ENCODE peak calls at places on chromosomes 4 and X, in four cellular contexts. Z is mesendoderm, C is GM23248, N is fibroblast of lung. J is an unnamed sample.

GRCh38 chr4:107863416-107863815 is 38.7 kb downstream of the SGMS2 start:
- DNase-seq in Z (no peak), C (no peak), N (peak), J (no peak)

GRCh38 chr4:173151496-173151895 is 17.1 kb upstream of the GALNT7 start:
- DNase-seq in Z (no peak), C (no peak), N (no peak), J (no peak)

GRCh38 chr4:105895324-105895608 is at the start of gene NPNT:
- DNase-seq in Z (no peak), C (no peak), N (peak), J (no peak)

GRCh38 chr4:82797048-82797590 is 1.5 kb downstream of the SCD5 start:
- DNase-seq in Z (no peak), C (peak), N (no peak), J (no peak)

GRCh38 chr4:122826596-122827257 is at the start of gene FGF2:
- DNase-seq in Z (peak), C (peak), N (peak), J (no peak)

GRCh38 chrX:104085477-104085876 is 9.4 kb upstream of the TMSB15C start:
- DNase-seq in Z (no peak), C (no peak), N (no peak), J (no peak)

GRCh38 chr4:187550256-187550950 is 445.2 kb upstream of the ZFP42 start:
- DNase-seq in Z (peak), C (no peak), N (peak), J (peak)

GRCh38 chr4:85477538-85477937 is 2.6 kb downstream of the ARHGAP24 start:
- DNase-seq in Z (no peak), C (peak), N (no peak), J (no peak)

GRCh38 chr4:89373396-89373795 is 65.8 kb upstream of the GPRIN3 start:
- DNase-seq in Z (peak), C (no peak), N (no peak), J (no peak)

GRCh38 chr4:107824367-107825071 is at the start of gene SGMS2:
- DNase-seq in Z (peak), C (peak), N (peak), J (peak)

GRCh38 chr4:2938906-2939305 is 24.3 kb downstream of the NOP14 start:
- DNase-seq in Z (no peak), C (no peak), N (no peak), J (no peak)

GRCh38 chrX:13646154-13646549 is 6.8 kb upstream of the TCEANC start:
- DNase-seq in Z (peak), C (peak), N (peak), J (no peak)

GRCh38 chrX:74259879-74260491 is 44.0 kb upstream of the ZCCHC13 start:
- DNase-seq in Z (peak), C (no peak), N (no peak), J (no peak)

GRCh38 chrX:12446342-12447075 is 308.2 kb downstream of the FRMPD4 start:
- DNase-seq in Z (no peak), C (no peak), N (peak), J (peak)

GRCh38 chr4:95095352-95095974 is 337.7 kb downstream of the BMPR1B start:
- DNase-seq in Z (peak), C (peak), N (peak), J (no peak)

GRCh38 chr4:61173799-61174198 is 26.3 kb upstream of the ADGRL3 start:
- DNase-seq in Z (no peak), C (no peak), N (peak), J (no peak)

GRCh38 chr4:123481034-123481433 is 84.4 kb downstream of the SPRY1 start:
- DNase-seq in Z (no peak), C (peak), N (peak), J (peak)

GRCh38 chrX:7108995-7109634 is 38.4 kb upstream of the STS start:
- DNase-seq in Z (no peak), C (peak), N (peak), J (no peak)
- H3K9ac ChIP-seq in Z (no peak), C (no peak), N (no peak), J (no peak)

GRCh38 chrX:112840382-112841113 is at the start of gene AMOT:
- DNase-seq in Z (peak), C (peak), N (peak), J (no peak)

GRCh38 chrX:112844250-112844649 is 3.6 kb upstream of the AMOT start:
- DNase-seq in Z (no peak), C (peak), N (peak), J (no peak)

GRCh38 chrX:112841820-112842157 is 1.2 kb upstream of the AMOT start:
- DNase-seq in Z (no peak), C (no peak), N (no peak), J (no peak)

GRCh38 chrX:112839856-112840255 is 775 bp downstream of the AMOT start:
- DNase-seq in Z (peak), C (no peak), N (no peak), J (no peak)

DNA sequence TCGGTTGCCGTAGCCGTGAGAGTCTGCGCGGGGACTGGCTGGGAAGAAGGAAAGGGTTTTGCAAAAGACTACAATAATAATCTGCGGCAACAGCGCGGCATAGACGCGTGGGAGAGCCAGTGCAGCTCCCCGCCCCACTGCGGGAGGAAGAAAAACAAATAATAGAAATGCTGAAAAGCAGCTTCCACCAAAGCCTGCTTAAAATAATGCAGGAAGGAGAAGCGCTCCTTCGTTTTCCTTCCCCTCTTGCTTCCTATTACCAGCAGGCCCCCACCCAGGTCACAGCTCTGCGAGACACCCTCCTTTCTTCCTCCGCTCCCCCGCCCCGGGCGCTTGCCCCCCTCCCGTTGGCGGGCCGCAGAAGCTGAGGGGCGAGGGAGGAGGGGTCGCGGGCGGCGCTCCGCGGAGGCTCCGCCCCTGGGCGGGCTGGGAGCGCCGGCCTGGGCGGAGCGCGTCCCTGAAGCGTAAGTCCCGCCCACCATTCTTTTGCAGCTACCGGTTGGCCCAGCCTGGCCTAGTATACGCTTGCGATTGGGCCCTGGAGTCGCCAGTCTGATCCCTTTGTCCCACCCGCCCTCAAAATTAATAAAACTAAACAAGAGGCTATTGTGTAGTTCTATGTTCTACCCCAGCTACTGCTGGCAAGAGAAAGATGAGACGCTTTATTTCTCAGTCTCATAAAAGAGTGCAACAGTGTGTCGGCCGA is 636 bp upstream of the AMOT start:
- DNase-seq in Z (peak), C (peak), N (peak), J (no peak)
- H3K9ac ChIP-seq in Z (peak), C (peak), N (no peak), J (no peak)

GRCh38 chr4:6200922-6201362 is 593 bp upstream of the JAKMIP1 start:
- DNase-seq in Z (peak), C (no peak), N (no peak), J (no peak)
- H3K9ac ChIP-seq in Z (peak), C (no peak), N (no peak), J (no peak)

GRCh38 chr4:43781125-43781524 is 667.5 kb downstream of the KCTD8 start:
- DNase-seq in Z (no peak), C (no peak), N (no peak), J (no peak)
- H3K9ac ChIP-seq in Z (no peak), C (no peak), N (no peak), J (no peak)

GRCh38 chrX:65658229-65658628 is 9.2 kb upstream of the MSN start:
- DNase-seq in Z (no peak), C (no peak), N (no peak), J (no peak)
- H3K9ac ChIP-seq in Z (no peak), C (no peak), N (no peak), J (no peak)

J was measured in keratinocyte.